ENCODE peak calls at places on chromosomes 3 and 15, in seven cellular contexts. Q is tibial artery; U is psoas muscle; P is mucosa of descending colon; F is CD8-positive, alpha-beta T cell; A is cardiac fibroblast; H is astrocyte. D is an unnamed sample.

GRCh38 chr3:23648326-23648964 is 157.3 kb upstream of the UBE2E1 start:
- DNase-seq in Q (no peak), U (no peak), A (peak), H (no peak), P (no peak), F (no peak), D (peak)

GRCh38 chr3:79724206-79724605 is 43.6 kb downstream of the ROBO1 start:
- DNase-seq in F (no peak), H (no peak), Q (no peak), U (no peak), P (no peak), A (peak), D (no peak)

GRCh38 chr3:136929984-136930671 is 27.7 kb upstream of the IL20RB start:
- DNase-seq in Q (peak), U (peak), P (peak), H (no peak), A (peak), F (no peak), D (peak)

GRCh38 chr3:156620260-156620659 is 54.1 kb upstream of the TIPARP start:
- DNase-seq in F (no peak), P (no peak), Q (no peak), A (peak), U (no peak), H (no peak), D (no peak)

GRCh38 chr15:56817266-56817665 is 84.0 kb upstream of the ZNF280D start:
- DNase-seq in P (no peak), H (peak), F (no peak), U (no peak), Q (no peak), A (peak), D (peak)

GRCh38 chr3:4474683-4475490 is 7.8 kb upstream of the SUMF1 start:
- DNase-seq in U (no peak), A (peak), Q (peak), F (no peak), P (no peak), H (peak), D (peak)

GRCh38 chr15:52224211-52224610 is 33.0 kb upstream of the GNB5 start:
- DNase-seq in P (no peak), H (no peak), A (no peak), U (no peak), Q (no peak), F (no peak), D (no peak)

GRCh38 chr3:48222616-48223513 is at the start of gene CAMP:
- DNase-seq in Q (peak), A (peak), H (peak), P (peak), U (peak), F (no peak), D (peak)

GRCh38 chr3:53709256-53709655 is 137.0 kb downstream of the CHDH start:
- DNase-seq in F (no peak), Q (no peak), H (no peak), A (no peak), U (no peak), P (no peak), D (no peak)

GRCh38 chr3:98722389-98722788 is 40.8 kb upstream of the ST3GAL6 start:
- DNase-seq in U (no peak), Q (no peak), F (no peak), H (no peak), P (no peak), A (no peak), D (no peak)

GRCh38 chr3:1987983-1988382 is 110.7 kb upstream of the CNTN4 start:
- DNase-seq in F (no peak), A (no peak), U (no peak), P (peak), Q (no peak), H (no peak), D (no peak)

GRCh38 chr3:156174229-156174847 is 54.0 kb downstream of the KCNAB1 start:
- DNase-seq in A (peak), H (peak), U (no peak), F (no peak), Q (no peak), P (no peak), D (peak)

GRCh38 chr3:123881771-123882170 is 2.4 kb downstream of the MYLK start:
- DNase-seq in U (no peak), P (no peak), Q (no peak), F (no peak), A (no peak), H (no peak), D (no peak)

GRCh38 chr15:55758580-55758986 is 15.6 kb upstream of the PRTG start:
- DNase-seq in U (no peak), A (peak), P (no peak), Q (no peak), H (no peak), F (no peak), D (no peak)

GRCh38 chr15:95669146-95669922 is 661.2 kb upstream of the NR2F2 start:
- DNase-seq in U (no peak), Q (no peak), A (peak), H (no peak), F (no peak), P (no peak), D (no peak)
- H3K4me3 ChIP-seq in U (peak), Q (peak), A (peak), H (no peak), F (no peak), P (no peak), D (peak)

DNA sequence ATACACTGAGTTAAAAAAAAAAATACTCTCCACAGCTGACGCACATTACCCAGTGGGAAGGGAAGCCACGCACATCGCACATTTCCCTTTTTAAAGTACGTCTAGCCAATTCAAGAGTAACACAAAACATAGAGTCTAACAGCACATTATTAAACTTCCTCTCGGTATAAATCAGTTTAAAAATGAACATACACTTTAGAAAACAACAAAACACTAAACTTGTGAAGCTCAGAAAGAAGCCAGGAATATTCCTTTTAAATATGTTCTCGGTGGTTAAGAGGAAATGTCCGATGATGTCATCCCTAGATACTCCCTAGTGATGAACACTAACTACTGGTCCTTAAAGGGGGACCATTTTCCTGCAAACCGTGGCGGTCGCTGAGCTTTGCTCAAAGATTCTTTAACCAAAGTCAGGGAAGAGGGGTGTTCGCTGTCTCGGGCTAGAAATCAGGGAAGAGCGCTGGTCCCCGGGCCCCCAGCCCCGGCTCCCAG is 666 bp downstream of the MYEF2 start:
- DNase-seq in A (peak), P (no peak), Q (no peak), U (no peak), F (no peak), H (peak), D (peak)
- H3K4me3 ChIP-seq in A (peak), P (peak), Q (peak), U (peak), F (peak), H (peak), D (peak)

GRCh38 chr3:183378008-183378407 is 50.4 kb downstream of the MCF2L2 start:
- DNase-seq in A (no peak), U (no peak), P (no peak), F (no peak), H (no peak), Q (no peak), D (no peak)

GRCh38 chr3:183378951-183379350 is 49.5 kb downstream of the MCF2L2 start:
- DNase-seq in U (no peak), F (no peak), A (no peak), H (no peak), P (no peak), Q (no peak), D (no peak)

GRCh38 chr3:183377307-183377959 is 51.0 kb downstream of the MCF2L2 start:
- DNase-seq in H (no peak), P (no peak), A (peak), U (no peak), F (no peak), Q (no peak), D (no peak)

GRCh38 chr3:183381179-183381578 is 47.2 kb downstream of the MCF2L2 start:
- DNase-seq in Q (no peak), U (no peak), A (peak), H (peak), P (no peak), F (no peak), D (no peak)

GRCh38 chr3:183378545-183378944 is 49.9 kb downstream of the MCF2L2 start:
- DNase-seq in U (no peak), A (no peak), H (no peak), P (no peak), Q (no peak), F (no peak), D (no peak)
- H3K4me3 ChIP-seq in U (no peak), A (no peak), H (no peak), P (no peak), Q (no peak), F (no peak), D (no peak)

GRCh38 chr3:12521010-12521409 is 24.3 kb downstream of the MKRN2OS start:
- DNase-seq in F (no peak), P (no peak), U (no peak), Q (no peak), H (no peak), A (no peak), D (no peak)

GRCh38 chr3:12516873-12517272 is 28.4 kb downstream of the MKRN2OS start:
- DNase-seq in P (no peak), H (no peak), Q (no peak), U (no peak), A (no peak), F (no peak), D (no peak)

GRCh38 chr3:12515631-12516030 is 29.7 kb downstream of the MKRN2OS start:
- DNase-seq in U (no peak), F (no peak), H (no peak), A (no peak), Q (no peak), P (no peak), D (no peak)

GRCh38 chr3:12522721-12523120 is 22.6 kb downstream of the MKRN2OS start:
- DNase-seq in A (no peak), F (no peak), Q (no peak), P (no peak), H (no peak), U (peak), D (no peak)

GRCh38 chr3:12518266-12519028 is 26.9 kb downstream of the MKRN2OS start:
- DNase-seq in Q (no peak), F (no peak), A (no peak), P (no peak), U (no peak), H (no peak), D (no peak)
- H3K4me3 ChIP-seq in Q (no peak), F (no peak), A (no peak), P (no peak), U (no peak), H (no peak), D (no peak)